ENCODE peak calls at places on chromosomes 6 and 20, in seven cellular contexts. R, T, O, N, L, K and W are unnamed samples.

GRCh38 chr6:79810878-79811277 is 136.5 kb downstream of the ELOVL4 start:
- DNase-seq in L (no peak), T (no peak), R (no peak), O (no peak), N (no peak), K (no peak), W (no peak)

GRCh38 chr6:169571123-169571962 is 130.5 kb downstream of the WDR27 start:
- DNase-seq in N (no peak), O (no peak), L (no peak), R (no peak), K (no peak), T (no peak), W (no peak)

GRCh38 chr6:41512146-41512701 is 34.0 kb upstream of the FOXP4 start:
- DNase-seq in K (no peak), L (no peak), N (no peak), T (no peak), R (no peak), O (no peak), W (no peak)

GRCh38 chr6:158646023-158646888 is 1.7 kb upstream of the DYNLT1 start:
- DNase-seq in K (no peak), R (no peak), L (no peak), T (no peak), N (no peak), O (no peak), W (no peak)

GRCh38 chr20:47392015-47392720 is 35.7 kb upstream of the ZMYND8 start:
- DNase-seq in R (no peak), K (peak; percentile 44), T (no peak), N (peak; percentile 83), L (no peak), O (peak; percentile 70), W (no peak)

GRCh38 chr20:50186987-50187402 is 3.6 kb upstream of the CEBPB start:
- DNase-seq in L (no peak), N (no peak), R (no peak), O (no peak), T (no peak), K (no peak), W (no peak)

GRCh38 chr6:149897015-149897697 is 757 bp downstream of the RAET1E start:
- DNase-seq in L (no peak), N (peak; percentile 96), K (no peak), R (no peak), O (no peak), T (no peak), W (no peak)

GRCh38 chr6:16718301-16718700 is 43.0 kb downstream of the ATXN1 start:
- DNase-seq in L (no peak), R (no peak), T (no peak), O (no peak), N (no peak), K (no peak), W (no peak)

GRCh38 chr6:49497308-49497707 is 2.4 kb upstream of the GLYATL3 start:
- DNase-seq in K (no peak), O (no peak), L (no peak), R (no peak), N (no peak), T (no peak), W (no peak)